ENCODE peak calls at places on chromosomes 1 and 21, in four cellular contexts. One of them, this sample, is unnamed.

GRCh38 chr21:38498057-38498833 is at the start of gene ERG:
- DNase-seq in left colon: no peak
- DNase-seq in activated naive CD8-positive, alpha-beta T cell treated with anti-CD3 and anti-CD28 coated beads, Interleukin-2, amount 50 U/mL, for 16 hours: no peak
- DNase-seq in RKO: no peak
- DNase-seq in this sample: no peak

GRCh38 chr21:46509760-46510159 is 51.1 kb downstream of the DIP2A start:
- DNase-seq in activated naive CD8-positive, alpha-beta T cell treated with anti-CD3 and anti-CD28 coated beads, Interleukin-2, amount 50 U/mL, for 16 hours: no peak
- DNase-seq in RKO: no peak
- DNase-seq in left colon: no peak
- DNase-seq in this sample: peak; percentile 49

GRCh38 chr1:62357916-62358315 is 38.7 kb upstream of the KANK4 start:
- DNase-seq in RKO: no peak
- DNase-seq in activated naive CD8-positive, alpha-beta T cell treated with anti-CD3 and anti-CD28 coated beads, Interleukin-2, amount 50 U/mL, for 16 hours: no peak
- DNase-seq in left colon: no peak
- DNase-seq in this sample: no peak

GRCh38 chr1:94843846-94844245 is 23.7 kb downstream of the SLC44A3 start:
- DNase-seq in left colon: no peak
- DNase-seq in RKO: no peak
- DNase-seq in activated naive CD8-positive, alpha-beta T cell treated with anti-CD3 and anti-CD28 coated beads, Interleukin-2, amount 50 U/mL, for 16 hours: no peak
- DNase-seq in this sample: no peak

GRCh38 chr1:19484338-19484792 is 974 bp downstream of the CAPZB start:
- DNase-seq in left colon: no peak
- DNase-seq in RKO: peak; percentile 27
- DNase-seq in activated naive CD8-positive, alpha-beta T cell treated with anti-CD3 and anti-CD28 coated beads, Interleukin-2, amount 50 U/mL, for 16 hours: no peak
- DNase-seq in this sample: no peak

GRCh38 chr1:178506177-178506576 is 6.7 kb upstream of the TEX35 start:
- DNase-seq in left colon: no peak
- DNase-seq in RKO: no peak
- DNase-seq in activated naive CD8-positive, alpha-beta T cell treated with anti-CD3 and anti-CD28 coated beads, Interleukin-2, amount 50 U/mL, for 16 hours: no peak
- DNase-seq in this sample: no peak

GRCh38 chr1:202227273-202227672 is 33.7 kb downstream of the LGR6 start:
- DNase-seq in left colon: no peak
- DNase-seq in RKO: no peak
- DNase-seq in activated naive CD8-positive, alpha-beta T cell treated with anti-CD3 and anti-CD28 coated beads, Interleukin-2, amount 50 U/mL, for 16 hours: no peak
- DNase-seq in this sample: no peak

GRCh38 chr1:165958306-165958705 is 130.9 kb downstream of the UCK2 start:
- DNase-seq in RKO: no peak
- DNase-seq in activated naive CD8-positive, alpha-beta T cell treated with anti-CD3 and anti-CD28 coated beads, Interleukin-2, amount 50 U/mL, for 16 hours: no peak
- DNase-seq in left colon: no peak
- DNase-seq in this sample: no peak

GRCh38 chr1:116352349-116352813 is 20.7 kb upstream of the ATP1A1 start:
- DNase-seq in left colon: no peak
- DNase-seq in RKO: no peak
- DNase-seq in activated naive CD8-positive, alpha-beta T cell treated with anti-CD3 and anti-CD28 coated beads, Interleukin-2, amount 50 U/mL, for 16 hours: no peak
- DNase-seq in this sample: no peak

GRCh38 chr1:33039840-33040239 is 3.2 kb upstream of the AK2 start:
- DNase-seq in RKO: no peak
- DNase-seq in left colon: no peak
- DNase-seq in activated naive CD8-positive, alpha-beta T cell treated with anti-CD3 and anti-CD28 coated beads, Interleukin-2, amount 50 U/mL, for 16 hours: no peak
- DNase-seq in this sample: no peak

GRCh38 chr1:89563957-89564604 is 39.5 kb downstream of the LRRC8B start:
- DNase-seq in RKO: no peak
- DNase-seq in activated naive CD8-positive, alpha-beta T cell treated with anti-CD3 and anti-CD28 coated beads, Interleukin-2, amount 50 U/mL, for 16 hours: no peak
- DNase-seq in left colon: no peak
- DNase-seq in this sample: no peak

GRCh38 chr21:45119812-45120211 is 45.4 kb downstream of the ADARB1 start:
- DNase-seq in left colon: no peak
- DNase-seq in activated naive CD8-positive, alpha-beta T cell treated with anti-CD3 and anti-CD28 coated beads, Interleukin-2, amount 50 U/mL, for 16 hours: no peak
- DNase-seq in RKO: no peak
- DNase-seq in this sample: no peak

GRCh38 chr1:211511947-211512346 is 20.0 kb upstream of the RD3 start:
- DNase-seq in left colon: no peak
- DNase-seq in activated naive CD8-positive, alpha-beta T cell treated with anti-CD3 and anti-CD28 coated beads, Interleukin-2, amount 50 U/mL, for 16 hours: no peak
- DNase-seq in RKO: no peak
- DNase-seq in this sample: no peak

GRCh38 chr1:214154596-214155261 is 126.2 kb upstream of the SMYD2 start:
- DNase-seq in RKO: no peak
- DNase-seq in activated naive CD8-positive, alpha-beta T cell treated with anti-CD3 and anti-CD28 coated beads, Interleukin-2, amount 50 U/mL, for 16 hours: no peak
- DNase-seq in left colon: no peak
- DNase-seq in this sample: no peak

GRCh38 chr1:167533851-167534300 is 15.5 kb upstream of the CD247 start:
- DNase-seq in activated naive CD8-positive, alpha-beta T cell treated with anti-CD3 and anti-CD28 coated beads, Interleukin-2, amount 50 U/mL, for 16 hours: no peak
- DNase-seq in RKO: peak; percentile 63
- DNase-seq in left colon: peak; percentile 34
- DNase-seq in this sample: peak; percentile 74

GRCh38 chr21:31909153-31909771 is 36.4 kb downstream of the HUNK start:
- DNase-seq in RKO: no peak
- DNase-seq in activated naive CD8-positive, alpha-beta T cell treated with anti-CD3 and anti-CD28 coated beads, Interleukin-2, amount 50 U/mL, for 16 hours: no peak
- DNase-seq in left colon: no peak
- DNase-seq in this sample: no peak

GRCh38 chr1:1996207-1996651 is 7.4 kb downstream of the CFAP74 start:
- DNase-seq in activated naive CD8-positive, alpha-beta T cell treated with anti-CD3 and anti-CD28 coated beads, Interleukin-2, amount 50 U/mL, for 16 hours: no peak
- DNase-seq in left colon: no peak
- DNase-seq in RKO: no peak
- DNase-seq in this sample: no peak

GRCh38 chr21:34635307-34635706 is 20.4 kb upstream of the RCAN1 start:
- DNase-seq in left colon: no peak
- DNase-seq in activated naive CD8-positive, alpha-beta T cell treated with anti-CD3 and anti-CD28 coated beads, Interleukin-2, amount 50 U/mL, for 16 hours: no peak
- DNase-seq in RKO: no peak
- DNase-seq in this sample: no peak

GRCh38 chr21:35646606-35647005 is 413.7 kb downstream of the SETD4 start:
- DNase-seq in left colon: no peak
- DNase-seq in activated naive CD8-positive, alpha-beta T cell treated with anti-CD3 and anti-CD28 coated beads, Interleukin-2, amount 50 U/mL, for 16 hours: no peak
- DNase-seq in RKO: no peak
- DNase-seq in this sample: no peak

GRCh38 chr21:27804515-27804914 is 837.6 kb upstream of the ADAMTS5 start:
- DNase-seq in activated naive CD8-positive, alpha-beta T cell treated with anti-CD3 and anti-CD28 coated beads, Interleukin-2, amount 50 U/mL, for 16 hours: no peak
- DNase-seq in RKO: no peak
- DNase-seq in left colon: no peak
- DNase-seq in this sample: no peak

GRCh38 chr1:167002354-167002753 is 13.3 kb downstream of the MAEL start:
- DNase-seq in left colon: no peak
- DNase-seq in activated naive CD8-positive, alpha-beta T cell treated with anti-CD3 and anti-CD28 coated beads, Interleukin-2, amount 50 U/mL, for 16 hours: no peak
- DNase-seq in RKO: no peak
- DNase-seq in this sample: no peak